ENCODE peak calls at places on chromosomes 1 and 21, in seven cellular contexts. G is tibial artery; J is activated CD4-positive, alpha-beta memory T cell treated with anti-CD3 and anti-CD28 coated beads, Interleukin-2, amount 10 ng/mL, durations not matched to agents 7 days and 5 days; Z is anterior cingulate cortex; C is GM12891; S is GM04503; X is GM06990. P is an unnamed sample.

GRCh38 chr1:114094303-114094663 is 59.4 kb downstream of the SYT6 start:
- DNase-seq in G (peak; percentile 53), J (no peak), Z (no peak), C (no peak), S (peak; percentile 11), X (no peak), P (no peak)

GRCh38 chr1:78096976-78097375 is 51.2 kb downstream of the GIPC2 start:
- DNase-seq in G (no peak), J (no peak), Z (no peak), C (no peak), S (no peak), X (no peak), P (no peak)

GRCh38 chr1:85494957-85495266 is 30.0 kb upstream of the DDAH1 start:
- DNase-seq in G (peak; percentile 23), J (no peak), Z (no peak), C (no peak), S (no peak), X (no peak), P (peak; percentile 38)

GRCh38 chr1:16007671-16008341 is 3.8 kb downstream of the SRARP start:
- DNase-seq in G (no peak), J (no peak), Z (no peak), C (no peak), S (no peak), X (no peak), P (no peak)

GRCh38 chr1:46448109-46448911 is 41.3 kb upstream of the DMBX1 start:
- DNase-seq in G (no peak), J (no peak), Z (no peak), C (no peak), S (no peak), X (no peak), P (peak; percentile 49)

GRCh38 chr1:236862615-236863211 is 67.6 kb downstream of the MTR start:
- DNase-seq in G (peak; percentile 34), J (no peak), Z (no peak), C (no peak), S (no peak), X (no peak), P (no peak)

GRCh38 chr1:29912413-29912812 is 676.1 kb downstream of the PTPRU start:
- DNase-seq in G (no peak), J (no peak), Z (no peak), C (no peak), S (no peak), X (no peak), P (peak; percentile 47)

GRCh38 chr21:27021801-27022200 is 54.9 kb upstream of the ADAMTS5 start:
- DNase-seq in G (no peak), J (no peak), Z (no peak), C (no peak), S (no peak), X (no peak), P (no peak)

GRCh38 chr1:87399701-87400100 is 71.0 kb downstream of the LMO4 start:
- DNase-seq in G (no peak), J (no peak), Z (no peak), C (no peak), S (no peak), X (no peak), P (no peak)

GRCh38 chr1:188594542-188595235 is 1765.9 kb downstream of the PLA2G4A start:
- DNase-seq in G (no peak), J (no peak), Z (no peak), C (no peak), S (no peak), X (no peak), P (no peak)

GRCh38 chr1:89815040-89815439 is 5.8 kb upstream of the LRRC8D start:
- DNase-seq in G (no peak), J (no peak), Z (no peak), C (no peak), S (no peak), X (no peak), P (no peak)

GRCh38 chr1:20029178-20029912 is 40.6 kb upstream of the PLA2G5 start:
- DNase-seq in G (no peak), J (no peak), Z (no peak), C (no peak), S (no peak), X (no peak), P (no peak)

GRCh38 chr1:64598100-64598571 is 128.2 kb downstream of the CACHD1 start:
- DNase-seq in G (no peak), J (no peak), Z (no peak), C (no peak), S (peak; percentile 49), X (no peak), P (peak; percentile 97)

GRCh38 chr21:38478782-38479181 is 19.5 kb downstream of the ERG start:
- DNase-seq in G (no peak), J (no peak), Z (no peak), C (no peak), S (no peak), X (no peak), P (no peak)

GRCh38 chr1:205913451-205914204 is 29.6 kb downstream of the SLC26A9 start:
- DNase-seq in G (peak; percentile 49), J (no peak), Z (peak; percentile 51), C (no peak), S (no peak), X (no peak), P (peak; percentile 81)

GRCh38 chr1:192272732-192273131 is 44.1 kb upstream of the RGS21 start:
- DNase-seq in G (no peak), J (no peak), Z (no peak), C (no peak), S (no peak), X (no peak), P (no peak)

GRCh38 chr21:46599251-46599572 is 5.7 kb downstream of the S100B start:
- DNase-seq in G (no peak), J (no peak), Z (no peak), C (no peak), S (peak; percentile 48), X (no peak), P (peak; percentile 51)